ENCODE peak calls at places on chromosome 19, in four cellular contexts. One of them, this sample, is unnamed.

GRCh38 chr19:4120933-4121612 is 2.8 kb downstream of the MAP2K2 start:
- DNase-seq in HepG2: no peak
- DNase-seq in GM12878: no peak
- DNase-seq in K562: peak; percentile 6
- DNase-seq in this sample: no peak

GRCh38 chr19:3135961-3136683 is at the start of gene GNA15:
- DNase-seq in GM12878: no peak
- DNase-seq in K562: no peak
- DNase-seq in HepG2: no peak
- DNase-seq in this sample: no peak

GRCh38 chr19:48830088-48830487 is 6.2 kb downstream of the HSD17B14 start:
- DNase-seq in K562: peak; percentile 46
- DNase-seq in GM12878: no peak
- DNase-seq in HepG2: no peak
- DNase-seq in this sample: no peak

GRCh38 chr19:55637534-55637933 is 3.3 kb upstream of the ZNF580 start:
- DNase-seq in HepG2: no peak
- DNase-seq in K562: no peak
- DNase-seq in GM12878: no peak
- DNase-seq in this sample: no peak

GRCh38 chr19:17332677-17333581 is 1.7 kb downstream of the ANO8 start:
- DNase-seq in GM12878: peak; percentile 40
- DNase-seq in K562: peak; percentile 85
- DNase-seq in HepG2: peak; percentile 87
- DNase-seq in this sample: peak; percentile 95

GRCh38 chr19:16628984-16629691 is 1.1 kb upstream of the MED26 start:
- DNase-seq in HepG2: no peak
- DNase-seq in K562: no peak
- DNase-seq in GM12878: peak; percentile 33
- DNase-seq in this sample: no peak

GRCh38 chr19:49677901-49678674 is 1.0 kb downstream of the PRMT1 start:
- DNase-seq in HepG2: peak; percentile 74
- DNase-seq in GM12878: no peak
- DNase-seq in K562: peak; percentile 72
- DNase-seq in this sample: peak; percentile 53

GRCh38 chr19:38044267-38045111 is 137.5 kb downstream of the SIPA1L3 start:
- DNase-seq in K562: no peak
- DNase-seq in GM12878: no peak
- DNase-seq in HepG2: no peak
- DNase-seq in this sample: no peak

GRCh38 chr19:38209671-38210457 is 14.2 kb downstream of the DPF1 start:
- DNase-seq in GM12878: no peak
- DNase-seq in K562: no peak
- DNase-seq in HepG2: no peak
- DNase-seq in this sample: no peak

GRCh38 chr19:48230555-48231129 is 25.1 kb downstream of the CARD8 start:
- DNase-seq in K562: peak; percentile 17
- DNase-seq in HepG2: no peak
- DNase-seq in GM12878: no peak
- DNase-seq in this sample: no peak

GRCh38 chr19:49160450-49161189 is 3.0 kb downstream of the TRPM4 start:
- DNase-seq in K562: no peak
- DNase-seq in GM12878: no peak
- DNase-seq in HepG2: no peak
- DNase-seq in this sample: no peak

GRCh38 chr19:14979136-14979497 is 547 bp downstream of the SLC1A6 start:
- DNase-seq in K562: no peak
- DNase-seq in GM12878: no peak
- DNase-seq in HepG2: no peak
- DNase-seq in this sample: no peak

GRCh38 chr19:48102870-48103751 is 7.5 kb downstream of the PLA2G4C start:
- DNase-seq in GM12878: no peak
- DNase-seq in K562: peak; percentile 82
- DNase-seq in HepG2: peak; percentile 53
- DNase-seq in this sample: peak; percentile 71

GRCh38 chr19:29610574-29611271 is 4.6 kb downstream of the POP4 start:
- DNase-seq in HepG2: peak; percentile 64
- DNase-seq in K562: peak; percentile 71
- DNase-seq in GM12878: peak; percentile 75
- DNase-seq in this sample: peak; percentile 82

GRCh38 chr19:48735031-48735615 is 5.3 kb downstream of the RASIP1 start:
- DNase-seq in GM12878: no peak
- DNase-seq in HepG2: no peak
- DNase-seq in K562: no peak
- DNase-seq in this sample: no peak

GRCh38 chr19:46975918-46976782 is 43.5 kb upstream of the NPAS1 start:
- DNase-seq in GM12878: no peak
- DNase-seq in K562: no peak
- DNase-seq in HepG2: peak; percentile 70
- DNase-seq in this sample: peak; percentile 38

GRCh38 chr19:12828494-12828893 is 5.9 kb downstream of the RTBDN start:
- DNase-seq in K562: peak; percentile 59
- DNase-seq in HepG2: peak; percentile 40
- DNase-seq in GM12878: no peak
- DNase-seq in this sample: peak; percentile 70

GRCh38 chr19:3285647-3286176 is 61.3 kb downstream of the CELF5 start:
- DNase-seq in GM12878: no peak
- DNase-seq in K562: peak; percentile 98
- DNase-seq in HepG2: peak; percentile 59
- DNase-seq in this sample: no peak

GRCh38 chr19:51727349-51727880 is 3.6 kb upstream of the HAS1 start:
- DNase-seq in HepG2: no peak
- DNase-seq in GM12878: no peak
- DNase-seq in K562: no peak
- DNase-seq in this sample: no peak

GRCh38 chr19:52190679-52191293 is 934 bp downstream of the PPP2R1A start:
- DNase-seq in HepG2: no peak
- DNase-seq in K562: no peak
- DNase-seq in GM12878: no peak
- DNase-seq in this sample: peak; percentile 15

GRCh38 chr19:28521614-28522544 is 691.1 kb downstream of the UQCRFS1 start:
- DNase-seq in GM12878: no peak
- DNase-seq in HepG2: no peak
- DNase-seq in K562: no peak
- DNase-seq in this sample: no peak

GRCh38 chr19:28522545-28522922 is 690.4 kb downstream of the UQCRFS1 start:
- DNase-seq in GM12878: no peak
- DNase-seq in K562: peak; percentile 66
- DNase-seq in HepG2: no peak
- DNase-seq in this sample: no peak

GRCh38 chr19:28521169-28521568 is 691.8 kb downstream of the UQCRFS1 start:
- DNase-seq in HepG2: no peak
- DNase-seq in K562: no peak
- DNase-seq in GM12878: no peak
- DNase-seq in this sample: no peak

GRCh38 chr19:28519218-28519779 is 693.7 kb downstream of the UQCRFS1 start:
- DNase-seq in HepG2: no peak
- DNase-seq in K562: no peak
- DNase-seq in GM12878: no peak
- DNase-seq in this sample: no peak

GRCh38 chr19:28519950-28520861 is 692.7 kb downstream of the UQCRFS1 start:
- DNase-seq in HepG2: no peak
- DNase-seq in K562: no peak
- DNase-seq in GM12878: no peak
- DNase-seq in this sample: no peak
- TF ChIP-seq FOXK2 in HepG2: no peak
- TF ChIP-seq FOXK2 in K562: no peak
- TF ChIP-seq FOXK2 in GM12878: no peak
- TF ChIP-seq FOXK2 in this sample: no peak

GRCh38 chr19:42478765-42479307 is 36.1 kb upstream of the CXCL17 start:
- DNase-seq in GM12878: no peak
- DNase-seq in K562: no peak
- DNase-seq in HepG2: no peak
- DNase-seq in this sample: no peak
- TF ChIP-seq BHLHE40 in GM12878: no peak
- TF ChIP-seq BHLHE40 in K562: no peak
- TF ChIP-seq BHLHE40 in HepG2: no peak
- TF ChIP-seq BHLHE40 in this sample: no peak

GRCh38 chr19:10720607-10721125 is 2.8 kb downstream of the DNM2 start:
- DNase-seq in GM12878: no peak
- DNase-seq in HepG2: no peak
- DNase-seq in K562: no peak
- DNase-seq in this sample: no peak

GRCh38 chr19:10717054-10717355 is 874 bp upstream of the DNM2 start:
- DNase-seq in GM12878: no peak
- DNase-seq in K562: no peak
- DNase-seq in HepG2: no peak
- DNase-seq in this sample: no peak

GRCh38 chr19:10719466-10719961 is 1.6 kb downstream of the DNM2 start:
- DNase-seq in HepG2: no peak
- DNase-seq in K562: peak; percentile 54
- DNase-seq in GM12878: no peak
- DNase-seq in this sample: no peak

GRCh38 chr19:10717356-10718204 is at the start of gene DNM2:
- DNase-seq in HepG2: peak; percentile 100
- DNase-seq in K562: peak; percentile 94
- DNase-seq in GM12878: peak; percentile 100
- DNase-seq in this sample: peak; percentile 91

GRCh38 chr19:10718205-10719196 is 622 bp downstream of the DNM2 start:
- DNase-seq in K562: peak; percentile 69
- DNase-seq in HepG2: no peak
- DNase-seq in GM12878: no peak
- DNase-seq in this sample: peak; percentile 45
- TF ChIP-seq FOXK2 in K562: no peak
- TF ChIP-seq FOXK2 in HepG2: no peak
- TF ChIP-seq FOXK2 in GM12878: no peak
- TF ChIP-seq FOXK2 in this sample: no peak

GRCh38 chr19:54436561-54437229 is 12.3 kb upstream of the LENG8 start:
- DNase-seq in GM12878: no peak
- DNase-seq in HepG2: no peak
- DNase-seq in K562: no peak
- DNase-seq in this sample: no peak

GRCh38 chr19:54435551-54436016 is 13.4 kb upstream of the LENG8 start:
- DNase-seq in HepG2: no peak
- DNase-seq in K562: no peak
- DNase-seq in GM12878: no peak
- DNase-seq in this sample: no peak

GRCh38 chr19:54436031-54436523 is 12.9 kb upstream of the LENG8 start:
- DNase-seq in GM12878: no peak
- DNase-seq in K562: no peak
- DNase-seq in HepG2: no peak
- DNase-seq in this sample: no peak

GRCh38 chr19:54440641-54441040 is 8.4 kb upstream of the LENG8 start:
- DNase-seq in K562: no peak
- DNase-seq in HepG2: no peak
- DNase-seq in GM12878: no peak
- DNase-seq in this sample: no peak

DNA sequence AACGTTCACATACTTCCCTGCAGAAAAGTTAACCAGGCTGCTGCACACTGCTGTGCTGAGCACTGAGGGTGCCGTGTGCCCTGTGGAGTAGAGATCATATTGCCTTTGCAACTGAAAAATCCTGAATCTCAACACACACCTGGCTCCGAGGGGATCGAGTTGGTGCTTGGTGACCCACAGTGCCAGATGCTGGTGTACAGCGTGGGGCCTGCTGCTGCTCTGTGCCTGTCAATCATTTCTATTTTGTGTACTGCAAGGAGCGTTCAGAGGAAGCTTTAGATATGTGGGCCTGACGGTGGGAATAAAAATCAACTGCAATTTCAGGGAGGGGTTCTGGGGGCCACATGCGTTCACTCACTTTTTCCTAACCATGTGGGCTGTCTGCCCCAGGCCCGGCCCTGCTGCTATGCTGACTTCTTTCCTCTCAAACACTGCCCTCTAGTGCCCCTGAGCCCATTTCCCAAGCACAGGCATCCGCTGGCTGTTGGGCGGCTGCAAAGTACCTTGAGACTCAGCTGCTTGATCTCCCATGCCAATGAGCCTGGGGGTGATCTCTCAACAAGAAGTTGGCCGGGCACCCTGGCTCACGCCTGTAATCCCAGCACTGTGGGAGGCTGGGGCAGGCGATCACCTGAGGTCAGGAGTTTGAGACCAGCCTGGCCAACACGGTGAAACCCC is 9.7 kb upstream of the LENG8 start:
- DNase-seq in GM12878: no peak
- DNase-seq in K562: no peak
- DNase-seq in HepG2: peak; percentile 56
- DNase-seq in this sample: peak; percentile 61
- TF ChIP-seq BHLHE40 in GM12878: no peak
- TF ChIP-seq BHLHE40 in K562: no peak
- TF ChIP-seq BHLHE40 in HepG2: no peak
- TF ChIP-seq BHLHE40 in this sample: no peak

DNA sequence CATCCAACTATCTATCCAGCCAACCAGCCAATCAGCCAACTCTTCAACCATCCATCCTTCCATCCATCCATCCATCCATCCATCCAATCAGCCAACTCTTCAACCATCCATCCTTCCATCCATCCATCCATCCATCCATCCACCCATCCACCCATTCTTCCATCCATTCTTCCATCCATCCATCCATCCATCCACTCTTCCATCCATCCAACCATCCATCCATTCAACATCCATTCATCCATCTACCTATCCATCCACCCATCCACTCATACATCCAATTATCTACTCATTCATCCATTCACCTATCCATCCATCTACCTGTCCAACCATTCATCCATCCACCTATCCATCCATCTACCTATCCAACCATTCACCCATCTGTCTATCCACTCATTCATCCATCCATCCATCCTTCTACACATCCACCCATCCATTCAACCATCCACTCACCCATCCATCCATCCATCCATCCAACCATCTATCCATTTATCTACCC is 9.4 kb downstream of the ARHGEF18 start:
- DNase-seq in GM12878: no peak
- DNase-seq in K562: no peak
- DNase-seq in HepG2: no peak
- DNase-seq in this sample: no peak
- TF ChIP-seq FOXK2 in GM12878: no peak
- TF ChIP-seq FOXK2 in K562: no peak
- TF ChIP-seq FOXK2 in HepG2: no peak
- TF ChIP-seq FOXK2 in this sample: no peak

DNA sequence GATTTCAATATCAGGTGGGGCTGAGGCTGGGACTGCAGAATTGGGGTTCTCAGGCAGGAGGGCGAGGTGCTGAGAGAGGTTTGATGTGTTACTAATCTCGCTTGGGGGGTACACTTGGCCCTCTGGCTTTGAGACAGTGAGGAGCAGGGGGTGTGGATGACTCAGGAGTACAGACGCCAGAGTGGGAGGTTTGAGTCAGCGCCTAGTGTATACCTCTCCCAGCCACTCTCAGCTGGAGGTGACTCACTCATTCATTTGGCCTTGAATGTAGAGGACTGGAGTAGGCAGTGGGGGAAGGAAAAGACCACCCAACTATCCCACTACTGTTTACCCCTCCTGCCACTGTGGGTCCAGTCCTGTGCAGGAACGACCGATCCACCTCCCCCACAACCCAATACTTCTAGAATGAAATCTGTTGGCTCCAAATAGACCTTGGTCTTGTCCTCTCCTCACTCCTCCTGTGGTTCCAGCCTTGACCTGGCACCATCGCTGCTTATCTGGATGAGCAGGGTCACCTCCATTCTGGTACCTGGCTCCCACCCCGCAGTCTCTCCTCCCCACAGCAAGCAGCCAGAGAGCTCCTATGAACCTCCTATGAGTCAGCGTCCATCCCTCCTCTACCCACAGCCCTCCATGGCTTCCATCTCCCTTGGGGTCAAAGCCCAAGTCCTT is 20.1 kb upstream of the ZNRF4 start:
- DNase-seq in GM12878: no peak
- DNase-seq in HepG2: peak; percentile 42
- DNase-seq in K562: peak; percentile 72
- DNase-seq in this sample: no peak
- TF ChIP-seq BHLHE40 in GM12878: no peak
- TF ChIP-seq BHLHE40 in HepG2: no peak
- TF ChIP-seq BHLHE40 in K562: no peak
- TF ChIP-seq BHLHE40 in this sample: no peak